ENCODE peak calls at places on chromosomes 12 and 14, in eight cellular contexts. R is IMR-90, G is prostate gland, Z is body of pancreas, J is transverse colon, P is sigmoid colon, I is ovary, H is endothelial cell of umbilical vein. E is an unnamed sample.
A peak's percentile ranks its signal among the peaks of the same experiment; 100 is the strongest.

GRCh38 chr12:2794261-2794735 is 472 bp upstream of the FKBP4 start:
- DNase-seq in R (no peak), G (peak; percentile 61), Z (no peak), J (peak; percentile 26), P (no peak), I (no peak), H (no peak), E (peak; percentile 45)

GRCh38 chr14:75968461-75968860 is 13.3 kb downstream of the TGFB3 start:
- DNase-seq in R (no peak), G (no peak), Z (no peak), J (no peak), P (no peak), I (no peak), H (no peak), E (no peak)

GRCh38 chr12:111154180-111154579 is 214.7 kb downstream of the PHETA1 start:
- DNase-seq in R (no peak), G (no peak), Z (no peak), J (no peak), P (no peak), I (no peak), H (no peak), E (no peak)

GRCh38 chr12:116534341-116535121 is 24.6 kb upstream of the MAP1LC3B2 start:
- DNase-seq in R (peak; percentile 34), G (peak; percentile 22), Z (peak; percentile 45), J (no peak), P (peak; percentile 86), I (no peak), H (peak; percentile 42), E (peak; percentile 33)

GRCh38 chr12:51392556-51393237 is 1.5 kb upstream of the GALNT6 start:
- DNase-seq in R (no peak), G (no peak), Z (peak; percentile 49), J (peak; percentile 39), P (no peak), I (no peak), H (peak; percentile 45), E (no peak)

GRCh38 chr14:93160353-93160801 is 24.3 kb downstream of the MOAP1 start:
- DNase-seq in R (no peak), G (no peak), Z (peak; percentile 47), J (no peak), P (no peak), I (no peak), H (no peak), E (no peak)

GRCh38 chr12:129773170-129773493 is 130.7 kb downstream of the TMEM132D start:
- DNase-seq in R (no peak), G (no peak), Z (no peak), J (no peak), P (no peak), I (no peak), H (no peak), E (no peak)

GRCh38 chr12:29807125-29807524 is 23.4 kb upstream of the TMTC1 start:
- DNase-seq in R (peak; percentile 74), G (no peak), Z (no peak), J (no peak), P (no peak), I (no peak), H (no peak), E (no peak)

DNA sequence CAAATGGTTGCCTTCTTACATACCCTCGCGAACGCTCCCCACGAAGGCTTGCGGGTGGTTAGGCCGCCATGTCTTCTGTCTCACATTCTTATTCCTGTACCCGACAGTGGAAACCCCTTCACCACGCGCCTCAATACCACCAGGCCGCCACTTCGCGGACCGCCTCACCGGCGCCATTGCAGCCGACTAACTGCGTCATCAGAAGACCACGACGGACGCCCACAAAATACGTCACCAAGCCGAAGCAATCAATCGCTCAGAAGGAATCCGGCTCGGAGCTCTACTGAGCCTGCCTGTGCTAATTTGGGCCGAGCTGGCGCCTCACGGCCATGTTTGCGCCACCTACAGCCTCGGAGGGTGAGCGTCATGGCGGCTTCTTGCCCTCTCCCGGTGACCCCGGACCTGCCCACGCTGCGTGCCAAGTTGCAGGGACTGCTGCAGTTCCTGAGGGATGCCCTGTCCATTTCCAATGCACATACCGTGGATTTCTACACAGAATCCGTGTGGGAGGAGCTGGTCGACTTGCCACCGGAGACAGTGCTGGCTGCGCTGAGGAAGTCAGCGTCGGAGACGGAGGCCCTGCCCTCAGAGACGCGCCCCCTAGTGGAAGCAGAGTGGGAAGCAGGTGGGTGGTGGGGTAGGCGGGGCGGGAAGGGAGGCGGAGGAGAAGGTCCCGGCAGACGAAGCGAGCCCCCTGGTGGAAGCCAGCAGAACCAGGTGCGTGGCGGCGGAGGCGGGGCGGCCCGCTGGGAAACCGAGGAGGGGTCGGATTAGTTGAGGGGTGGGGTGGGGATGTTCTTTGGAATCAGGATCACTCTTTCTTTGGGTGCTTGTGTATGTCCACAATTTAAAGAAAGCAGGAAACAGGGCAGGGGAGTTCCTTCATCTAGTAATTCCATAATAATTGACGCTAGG is at the start of the genes CCDC59 and METTL25:
- DNase-seq in R (peak; percentile 99), G (peak; percentile 97), Z (peak; percentile 97), J (peak; percentile 99), P (peak; percentile 98), I (peak; percentile 98), H (peak; percentile 98), E (peak; percentile 97)
- TF ChIP-seq POLR2A in R (peak; percentile 91), G (peak; percentile 24), Z (peak; percentile 62), J (peak; percentile 90), P (peak; percentile 67), I (peak; percentile 75), H (no peak), E (peak; percentile 74)

DNA sequence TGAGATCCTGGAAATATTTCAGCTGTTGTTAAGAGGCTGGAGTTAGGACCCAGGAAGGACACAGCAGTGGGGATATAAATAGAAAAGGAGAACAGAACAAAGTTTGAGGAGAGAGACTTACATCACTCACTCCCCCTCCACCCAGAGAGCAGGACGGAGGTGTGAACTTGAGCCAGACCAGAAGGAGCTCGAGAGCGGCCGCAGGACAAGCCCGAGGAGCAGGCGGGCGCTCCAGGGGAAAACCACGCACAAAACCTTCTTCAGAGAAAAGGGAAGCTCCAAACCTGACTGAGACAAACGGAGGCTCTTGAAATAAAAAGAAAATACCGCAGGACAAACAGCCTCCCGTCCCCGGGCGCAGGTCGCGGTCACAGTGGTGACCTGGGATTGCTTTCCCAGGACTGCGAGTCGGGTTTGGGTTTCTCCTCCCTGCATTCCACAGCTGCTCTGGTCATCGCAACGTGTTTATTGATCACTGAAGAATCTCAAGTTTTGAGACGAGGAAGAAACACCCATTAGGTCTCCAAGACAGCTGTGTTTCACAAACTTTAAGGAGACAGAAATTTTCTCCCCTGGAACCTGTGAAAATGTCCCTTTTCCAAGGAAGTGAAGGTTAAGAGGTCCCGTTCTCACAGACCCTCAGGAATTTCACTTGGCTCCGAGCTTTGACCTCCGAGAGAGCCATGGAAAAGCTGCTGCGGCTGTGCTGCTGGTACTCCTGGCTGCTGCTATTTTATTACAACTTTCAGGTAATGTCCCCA is at the start of gene ADGRD1:
- DNase-seq in R (peak; percentile 3), G (no peak), Z (peak; percentile 60), J (peak; percentile 45), P (peak; percentile 93), I (peak; percentile 69), H (no peak), E (no peak)
- H3K27ac ChIP-seq in R (no peak within 1 kb of the TSS), G (peak within 1 kb of the TSS; percentile 37), Z (peak within 1 kb of the TSS; percentile 22), J (peak within 1 kb of the TSS; percentile 49), P (peak within 1 kb of the TSS; percentile 71), I (no peak within 1 kb of the TSS), H (no peak within 1 kb of the TSS), E (no peak within 1 kb of the TSS)

DNA sequence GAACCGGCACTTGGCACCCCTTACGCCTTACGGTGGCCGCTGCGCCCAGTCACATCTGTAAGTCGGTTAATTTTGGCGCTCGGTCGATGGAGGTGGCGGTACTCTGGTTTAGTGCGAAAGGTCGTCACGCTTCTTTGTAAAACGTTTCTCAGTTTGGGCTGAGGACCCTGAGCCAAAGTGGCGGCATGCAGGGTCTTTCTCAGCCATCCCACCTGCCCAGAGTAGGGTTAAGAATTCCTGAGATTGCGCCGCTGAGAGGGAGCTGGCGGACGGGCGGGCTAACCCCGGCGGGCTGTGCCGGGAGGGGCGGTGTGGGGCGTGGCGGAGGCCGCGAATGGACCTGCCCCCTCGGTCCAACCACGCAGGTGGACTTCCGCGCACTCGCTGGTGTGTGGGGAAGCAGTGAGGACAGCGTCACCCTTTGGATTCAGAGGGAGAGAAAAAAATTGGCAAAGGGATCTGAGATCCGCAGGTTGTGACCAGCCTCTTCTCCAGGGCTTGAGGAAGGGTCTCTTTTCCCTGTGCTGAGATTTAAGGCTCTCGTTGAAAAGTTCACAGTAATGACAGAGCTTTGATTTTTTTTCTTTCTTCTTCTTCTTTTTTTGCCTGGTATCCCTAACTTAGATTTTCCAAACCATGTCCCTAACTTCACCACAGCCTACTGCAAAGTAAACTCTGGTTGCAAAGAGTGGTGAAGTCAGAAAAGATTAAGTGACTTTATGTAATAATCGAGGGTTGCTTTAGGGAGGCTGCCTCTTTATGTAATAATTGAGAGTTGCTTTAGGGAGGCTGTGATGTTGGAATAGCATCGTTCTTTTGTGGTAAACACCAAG is 602 bp upstream of the FBXO33 start:
- DNase-seq in R (peak; percentile 65), G (peak; percentile 94), Z (peak; percentile 95), J (peak; percentile 95), P (peak; percentile 97), I (peak; percentile 93), H (peak; percentile 80), E (peak; percentile 92)
- TF ChIP-seq POLR2A in R (no peak), G (peak; percentile 84), Z (peak; percentile 66), J (peak; percentile 82), P (peak; percentile 65), I (peak; percentile 60), H (peak; percentile 44), E (peak; percentile 38)

GRCh38 chr12:52873513-52873831 is 24.7 kb upstream of the KRT78 start:
- DNase-seq in R (no peak), G (no peak), Z (peak; percentile 68), J (no peak), P (no peak), I (no peak), H (no peak), E (no peak)

GRCh38 chr12:52872644-52873384 is 24.0 kb upstream of the KRT78 start:
- DNase-seq in R (no peak), G (no peak), Z (no peak), J (peak; percentile 73), P (no peak), I (no peak), H (no peak), E (no peak)

GRCh38 chr12:52867636-52868035 is 18.8 kb upstream of the KRT78 start:
- DNase-seq in R (no peak), G (peak; percentile 70), Z (peak; percentile 45), J (peak; percentile 74), P (no peak), I (no peak), H (peak; percentile 42), E (peak; percentile 80)

GRCh38 chr12:52871291-52871961 is 22.6 kb upstream of the KRT78 start:
- DNase-seq in R (peak; percentile 73), G (no peak), Z (no peak), J (peak; percentile 68), P (no peak), I (no peak), H (no peak), E (peak; percentile 59)

DNA sequence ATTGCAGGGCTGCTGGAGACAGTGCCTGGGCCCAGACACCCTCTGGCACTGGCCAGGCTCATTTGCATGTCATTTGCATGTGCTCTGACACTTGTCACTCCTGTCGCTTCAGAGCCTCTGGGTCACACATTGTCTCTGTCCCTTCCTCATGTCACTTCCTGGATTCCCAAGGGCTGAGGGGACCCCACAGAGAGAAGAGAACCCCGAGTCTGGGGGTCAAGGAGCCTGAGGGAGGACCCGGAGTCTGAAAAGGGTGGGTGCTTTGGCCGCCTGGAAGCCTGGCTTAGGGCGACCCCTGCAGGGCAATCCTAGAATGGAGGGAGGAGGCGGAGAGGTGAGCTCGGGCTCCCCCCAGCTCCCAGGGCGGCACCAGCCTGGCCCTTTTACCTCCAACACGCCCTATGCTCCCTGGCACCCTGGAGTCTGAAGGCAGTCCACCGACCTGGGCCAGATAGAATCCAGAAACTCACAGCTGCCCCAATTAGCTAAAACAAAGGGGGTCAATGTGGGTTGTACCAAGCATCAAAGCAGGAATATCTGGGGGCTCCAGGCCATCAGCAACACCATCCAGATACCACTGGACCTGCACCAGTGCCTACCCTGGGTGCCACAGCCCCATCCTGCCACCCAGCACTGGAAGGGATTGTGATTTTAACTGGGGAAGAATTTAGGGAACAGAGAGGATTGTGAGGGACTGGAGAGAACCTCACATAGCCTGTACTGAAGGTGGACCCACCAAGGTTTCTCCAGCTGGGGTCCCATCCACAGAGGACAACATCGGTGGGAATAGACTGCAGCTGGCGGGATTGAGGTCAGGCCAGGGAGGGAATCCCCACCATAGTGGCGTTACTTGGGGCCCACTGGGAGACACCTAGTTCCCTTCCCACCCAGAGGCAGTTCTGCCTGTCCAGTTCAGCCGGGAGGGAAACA is 21.8 kb upstream of the KRT78 start:
- DNase-seq in R (peak; percentile 25), G (peak; percentile 46), Z (peak; percentile 78), J (peak; percentile 91), P (peak; percentile 63), I (no peak), H (peak; percentile 32), E (no peak)
- H3K27ac ChIP-seq in R (peak overlapping the region; percentile 19), G (peak overlapping the region; percentile 42), Z (no peak overlapping the region), J (peak overlapping the region; percentile 97), P (no peak overlapping the region), I (no peak overlapping the region), H (no peak overlapping the region), E (peak overlapping the region; percentile 95)